ENCODE peak calls at places on chromosomes 3 and 15, in seven cellular contexts. One of them, this sample, is unnamed.

GRCh38 chr15:36579792-36580431 is 486 bp downstream of the CDIN1 start:
- DNase-seq in GDM1: no peak
- DNase-seq in AG09309: no peak
- DNase-seq in H54: no peak
- DNase-seq in mucosa of descending colon: peak
- DNase-seq in stimulated activated CD8-positive, alpha-beta memory T cell treated with anti-CD3 and anti-CD28 coated beads, Interleukin-7, amount 100 ng/mL, for 1 hour: no peak
- DNase-seq in cardiac fibroblast: no peak
- DNase-seq in this sample: no peak

GRCh38 chr3:46934508-46935167 is 41.9 kb downstream of the CCDC12 start:
- DNase-seq in H54: peak
- DNase-seq in mucosa of descending colon: no peak
- DNase-seq in stimulated activated CD8-positive, alpha-beta memory T cell treated with anti-CD3 and anti-CD28 coated beads, Interleukin-7, amount 100 ng/mL, for 1 hour: no peak
- DNase-seq in cardiac fibroblast: peak
- DNase-seq in GDM1: no peak
- DNase-seq in AG09309: no peak
- DNase-seq in this sample: no peak

GRCh38 chr15:59315914-59316428 is 56.7 kb downstream of the MYO1E start:
- DNase-seq in GDM1: no peak
- DNase-seq in H54: no peak
- DNase-seq in mucosa of descending colon: no peak
- DNase-seq in cardiac fibroblast: peak
- DNase-seq in AG09309: peak
- DNase-seq in stimulated activated CD8-positive, alpha-beta memory T cell treated with anti-CD3 and anti-CD28 coated beads, Interleukin-7, amount 100 ng/mL, for 1 hour: no peak
- DNase-seq in this sample: no peak

GRCh38 chr3:23944007-23944760 is 902 bp upstream of the NR1D2 start:
- DNase-seq in mucosa of descending colon: no peak
- DNase-seq in stimulated activated CD8-positive, alpha-beta memory T cell treated with anti-CD3 and anti-CD28 coated beads, Interleukin-7, amount 100 ng/mL, for 1 hour: no peak
- DNase-seq in AG09309: no peak
- DNase-seq in H54: no peak
- DNase-seq in cardiac fibroblast: no peak
- DNase-seq in GDM1: no peak
- DNase-seq in this sample: no peak

GRCh38 chr3:44825264-44825925 is 36.3 kb upstream of the TMEM42 start:
- DNase-seq in H54: no peak
- DNase-seq in AG09309: peak
- DNase-seq in mucosa of descending colon: no peak
- DNase-seq in cardiac fibroblast: peak
- DNase-seq in GDM1: no peak
- DNase-seq in stimulated activated CD8-positive, alpha-beta memory T cell treated with anti-CD3 and anti-CD28 coated beads, Interleukin-7, amount 100 ng/mL, for 1 hour: no peak
- DNase-seq in this sample: peak

GRCh38 chr3:182979719-182980191 is 583 bp downstream of the DCUN1D1 start:
- DNase-seq in AG09309: no peak
- DNase-seq in cardiac fibroblast: peak
- DNase-seq in GDM1: no peak
- DNase-seq in mucosa of descending colon: no peak
- DNase-seq in stimulated activated CD8-positive, alpha-beta memory T cell treated with anti-CD3 and anti-CD28 coated beads, Interleukin-7, amount 100 ng/mL, for 1 hour: no peak
- DNase-seq in H54: peak
- DNase-seq in this sample: peak

GRCh38 chr3:111989061-111989678 is 9.6 kb upstream of the TAGLN3 start:
- DNase-seq in GDM1: no peak
- DNase-seq in H54: no peak
- DNase-seq in mucosa of descending colon: no peak
- DNase-seq in stimulated activated CD8-positive, alpha-beta memory T cell treated with anti-CD3 and anti-CD28 coated beads, Interleukin-7, amount 100 ng/mL, for 1 hour: no peak
- DNase-seq in cardiac fibroblast: peak
- DNase-seq in AG09309: peak
- DNase-seq in this sample: peak

GRCh38 chr3:126104742-126105605 is 21.1 kb upstream of the SLC41A3 start:
- DNase-seq in GDM1: no peak
- DNase-seq in mucosa of descending colon: no peak
- DNase-seq in AG09309: no peak
- DNase-seq in cardiac fibroblast: no peak
- DNase-seq in stimulated activated CD8-positive, alpha-beta memory T cell treated with anti-CD3 and anti-CD28 coated beads, Interleukin-7, amount 100 ng/mL, for 1 hour: no peak
- DNase-seq in H54: no peak
- DNase-seq in this sample: no peak

GRCh38 chr15:40853241-40853890 is 9.5 kb downstream of the SPINT1 start:
- DNase-seq in AG09309: no peak
- DNase-seq in cardiac fibroblast: no peak
- DNase-seq in stimulated activated CD8-positive, alpha-beta memory T cell treated with anti-CD3 and anti-CD28 coated beads, Interleukin-7, amount 100 ng/mL, for 1 hour: no peak
- DNase-seq in GDM1: no peak
- DNase-seq in H54: no peak
- DNase-seq in mucosa of descending colon: peak
- DNase-seq in this sample: no peak

GRCh38 chr15:78047631-78048409 is 29.7 kb downstream of the TBC1D2B start:
- DNase-seq in stimulated activated CD8-positive, alpha-beta memory T cell treated with anti-CD3 and anti-CD28 coated beads, Interleukin-7, amount 100 ng/mL, for 1 hour: no peak
- DNase-seq in GDM1: peak
- DNase-seq in H54: no peak
- DNase-seq in AG09309: no peak
- DNase-seq in mucosa of descending colon: no peak
- DNase-seq in cardiac fibroblast: peak
- DNase-seq in this sample: no peak

GRCh38 chr15:42080585-42081462 is 13.5 kb downstream of the PLA2G4D start:
- DNase-seq in H54: no peak
- DNase-seq in GDM1: no peak
- DNase-seq in mucosa of descending colon: no peak
- DNase-seq in AG09309: no peak
- DNase-seq in cardiac fibroblast: peak
- DNase-seq in stimulated activated CD8-positive, alpha-beta memory T cell treated with anti-CD3 and anti-CD28 coated beads, Interleukin-7, amount 100 ng/mL, for 1 hour: no peak
- DNase-seq in this sample: no peak

GRCh38 chr3:43748179-43748578 is 57.4 kb downstream of the ABHD5 start:
- DNase-seq in mucosa of descending colon: no peak
- DNase-seq in stimulated activated CD8-positive, alpha-beta memory T cell treated with anti-CD3 and anti-CD28 coated beads, Interleukin-7, amount 100 ng/mL, for 1 hour: no peak
- DNase-seq in AG09309: no peak
- DNase-seq in cardiac fibroblast: peak
- DNase-seq in GDM1: no peak
- DNase-seq in H54: no peak
- DNase-seq in this sample: no peak

GRCh38 chr3:156772588-156773206 is 53.5 kb upstream of the LEKR1 start:
- DNase-seq in AG09309: no peak
- DNase-seq in cardiac fibroblast: peak
- DNase-seq in H54: no peak
- DNase-seq in stimulated activated CD8-positive, alpha-beta memory T cell treated with anti-CD3 and anti-CD28 coated beads, Interleukin-7, amount 100 ng/mL, for 1 hour: no peak
- DNase-seq in mucosa of descending colon: no peak
- DNase-seq in GDM1: no peak
- DNase-seq in this sample: peak

GRCh38 chr15:31381801-31382692 is 55.4 kb downstream of the KLF13 start:
- DNase-seq in cardiac fibroblast: no peak
- DNase-seq in H54: no peak
- DNase-seq in AG09309: no peak
- DNase-seq in stimulated activated CD8-positive, alpha-beta memory T cell treated with anti-CD3 and anti-CD28 coated beads, Interleukin-7, amount 100 ng/mL, for 1 hour: no peak
- DNase-seq in GDM1: no peak
- DNase-seq in mucosa of descending colon: no peak
- DNase-seq in this sample: no peak

GRCh38 chr3:41881233-41881821 is 80.6 kb downstream of the ULK4 start:
- DNase-seq in GDM1: no peak
- DNase-seq in cardiac fibroblast: peak
- DNase-seq in AG09309: no peak
- DNase-seq in mucosa of descending colon: no peak
- DNase-seq in stimulated activated CD8-positive, alpha-beta memory T cell treated with anti-CD3 and anti-CD28 coated beads, Interleukin-7, amount 100 ng/mL, for 1 hour: no peak
- DNase-seq in H54: no peak
- DNase-seq in this sample: peak

GRCh38 chr3:87269723-87270122 is 6.7 kb downstream of the POU1F1 start:
- DNase-seq in H54: no peak
- DNase-seq in stimulated activated CD8-positive, alpha-beta memory T cell treated with anti-CD3 and anti-CD28 coated beads, Interleukin-7, amount 100 ng/mL, for 1 hour: no peak
- DNase-seq in AG09309: no peak
- DNase-seq in GDM1: no peak
- DNase-seq in cardiac fibroblast: no peak
- DNase-seq in mucosa of descending colon: no peak
- DNase-seq in this sample: no peak

GRCh38 chr15:61660579-61660978 is 399.7 kb downstream of the VPS13C start:
- DNase-seq in GDM1: no peak
- DNase-seq in H54: no peak
- DNase-seq in cardiac fibroblast: peak
- DNase-seq in AG09309: peak
- DNase-seq in stimulated activated CD8-positive, alpha-beta memory T cell treated with anti-CD3 and anti-CD28 coated beads, Interleukin-7, amount 100 ng/mL, for 1 hour: no peak
- DNase-seq in mucosa of descending colon: no peak
- DNase-seq in this sample: no peak

GRCh38 chr3:49255686-49256085 is 21.3 kb downstream of the C3orf62 start:
- DNase-seq in H54: no peak
- DNase-seq in cardiac fibroblast: no peak
- DNase-seq in GDM1: no peak
- DNase-seq in mucosa of descending colon: no peak
- DNase-seq in AG09309: no peak
- DNase-seq in stimulated activated CD8-positive, alpha-beta memory T cell treated with anti-CD3 and anti-CD28 coated beads, Interleukin-7, amount 100 ng/mL, for 1 hour: no peak
- DNase-seq in this sample: no peak

GRCh38 chr3:121594850-121595249 is 1.7 kb downstream of the FBXO40 start:
- DNase-seq in H54: no peak
- DNase-seq in cardiac fibroblast: no peak
- DNase-seq in stimulated activated CD8-positive, alpha-beta memory T cell treated with anti-CD3 and anti-CD28 coated beads, Interleukin-7, amount 100 ng/mL, for 1 hour: no peak
- DNase-seq in AG09309: no peak
- DNase-seq in GDM1: no peak
- DNase-seq in mucosa of descending colon: no peak
- DNase-seq in this sample: no peak

GRCh38 chr15:39115379-39116057 is 465.4 kb upstream of the THBS1 start:
- DNase-seq in mucosa of descending colon: no peak
- DNase-seq in AG09309: no peak
- DNase-seq in cardiac fibroblast: no peak
- DNase-seq in H54: no peak
- DNase-seq in stimulated activated CD8-positive, alpha-beta memory T cell treated with anti-CD3 and anti-CD28 coated beads, Interleukin-7, amount 100 ng/mL, for 1 hour: no peak
- DNase-seq in GDM1: no peak
- DNase-seq in this sample: no peak

GRCh38 chr15:41940441-41940857 is 31.9 kb downstream of the EHD4 start:
- DNase-seq in stimulated activated CD8-positive, alpha-beta memory T cell treated with anti-CD3 and anti-CD28 coated beads, Interleukin-7, amount 100 ng/mL, for 1 hour: no peak
- DNase-seq in AG09309: no peak
- DNase-seq in H54: no peak
- DNase-seq in mucosa of descending colon: no peak
- DNase-seq in cardiac fibroblast: peak
- DNase-seq in GDM1: no peak
- DNase-seq in this sample: no peak

GRCh38 chr3:194181612-194182011 is 45.7 kb downstream of the HES1 start:
- DNase-seq in mucosa of descending colon: no peak
- DNase-seq in stimulated activated CD8-positive, alpha-beta memory T cell treated with anti-CD3 and anti-CD28 coated beads, Interleukin-7, amount 100 ng/mL, for 1 hour: no peak
- DNase-seq in AG09309: no peak
- DNase-seq in cardiac fibroblast: no peak
- DNase-seq in H54: no peak
- DNase-seq in GDM1: no peak
- DNase-seq in this sample: no peak

GRCh38 chr15:43514241-43515057 is 3.0 kb upstream of the MAP1A start:
- DNase-seq in AG09309: no peak
- DNase-seq in cardiac fibroblast: peak
- DNase-seq in mucosa of descending colon: no peak
- DNase-seq in GDM1: peak
- DNase-seq in H54: no peak
- DNase-seq in stimulated activated CD8-positive, alpha-beta memory T cell treated with anti-CD3 and anti-CD28 coated beads, Interleukin-7, amount 100 ng/mL, for 1 hour: no peak
- DNase-seq in this sample: peak

GRCh38 chr15:45573961-45574629 is 13.1 kb upstream of the BLOC1S6 start:
- DNase-seq in cardiac fibroblast: peak
- DNase-seq in GDM1: no peak
- DNase-seq in stimulated activated CD8-positive, alpha-beta memory T cell treated with anti-CD3 and anti-CD28 coated beads, Interleukin-7, amount 100 ng/mL, for 1 hour: no peak
- DNase-seq in mucosa of descending colon: no peak
- DNase-seq in AG09309: no peak
- DNase-seq in H54: no peak
- DNase-seq in this sample: peak

GRCh38 chr3:158794936-158795518 is 6.8 kb upstream of the MFSD1 start:
- DNase-seq in stimulated activated CD8-positive, alpha-beta memory T cell treated with anti-CD3 and anti-CD28 coated beads, Interleukin-7, amount 100 ng/mL, for 1 hour: no peak
- DNase-seq in GDM1: peak
- DNase-seq in H54: no peak
- DNase-seq in cardiac fibroblast: peak
- DNase-seq in AG09309: no peak
- DNase-seq in mucosa of descending colon: no peak
- DNase-seq in this sample: peak

GRCh38 chr3:13027154-13027553 is 46.1 kb downstream of the IQSEC1 start:
- DNase-seq in H54: no peak
- DNase-seq in GDM1: no peak
- DNase-seq in cardiac fibroblast: no peak
- DNase-seq in AG09309: no peak
- DNase-seq in stimulated activated CD8-positive, alpha-beta memory T cell treated with anti-CD3 and anti-CD28 coated beads, Interleukin-7, amount 100 ng/mL, for 1 hour: no peak
- DNase-seq in mucosa of descending colon: no peak
- DNase-seq in this sample: no peak

GRCh38 chr3:17946619-17947018 is 204.2 kb upstream of the TBC1D5 start:
- DNase-seq in H54: no peak
- DNase-seq in GDM1: peak
- DNase-seq in cardiac fibroblast: no peak
- DNase-seq in mucosa of descending colon: no peak
- DNase-seq in stimulated activated CD8-positive, alpha-beta memory T cell treated with anti-CD3 and anti-CD28 coated beads, Interleukin-7, amount 100 ng/mL, for 1 hour: no peak
- DNase-seq in AG09309: no peak
- DNase-seq in this sample: no peak

GRCh38 chr3:186930639-186931486 is 537 bp downstream of the ST6GAL1 start:
- DNase-seq in H54: peak
- DNase-seq in mucosa of descending colon: peak
- DNase-seq in cardiac fibroblast: peak
- DNase-seq in GDM1: peak
- DNase-seq in stimulated activated CD8-positive, alpha-beta memory T cell treated with anti-CD3 and anti-CD28 coated beads, Interleukin-7, amount 100 ng/mL, for 1 hour: peak
- DNase-seq in AG09309: no peak
- DNase-seq in this sample: peak

GRCh38 chr3:143234521-143234920 is 115.0 kb downstream of the CHST2 start:
- DNase-seq in AG09309: no peak
- DNase-seq in cardiac fibroblast: peak
- DNase-seq in GDM1: no peak
- DNase-seq in mucosa of descending colon: no peak
- DNase-seq in stimulated activated CD8-positive, alpha-beta memory T cell treated with anti-CD3 and anti-CD28 coated beads, Interleukin-7, amount 100 ng/mL, for 1 hour: no peak
- DNase-seq in H54: no peak
- DNase-seq in this sample: no peak

GRCh38 chr3:18355819-18356218 is 69.3 kb downstream of the SATB1 start:
- DNase-seq in H54: no peak
- DNase-seq in cardiac fibroblast: no peak
- DNase-seq in mucosa of descending colon: no peak
- DNase-seq in stimulated activated CD8-positive, alpha-beta memory T cell treated with anti-CD3 and anti-CD28 coated beads, Interleukin-7, amount 100 ng/mL, for 1 hour: no peak
- DNase-seq in GDM1: no peak
- DNase-seq in AG09309: no peak
- DNase-seq in this sample: no peak

GRCh38 chr15:69087581-69087980 is 72.9 kb upstream of the GLCE start:
- DNase-seq in GDM1: no peak
- DNase-seq in AG09309: no peak
- DNase-seq in mucosa of descending colon: no peak
- DNase-seq in stimulated activated CD8-positive, alpha-beta memory T cell treated with anti-CD3 and anti-CD28 coated beads, Interleukin-7, amount 100 ng/mL, for 1 hour: no peak
- DNase-seq in cardiac fibroblast: no peak
- DNase-seq in H54: no peak
- DNase-seq in this sample: no peak

GRCh38 chr3:177525987-177526712 is 328.9 kb upstream of the TBL1XR1 start:
- DNase-seq in GDM1: peak
- DNase-seq in H54: no peak
- DNase-seq in cardiac fibroblast: peak
- DNase-seq in stimulated activated CD8-positive, alpha-beta memory T cell treated with anti-CD3 and anti-CD28 coated beads, Interleukin-7, amount 100 ng/mL, for 1 hour: no peak
- DNase-seq in mucosa of descending colon: no peak
- DNase-seq in AG09309: peak
- DNase-seq in this sample: peak

GRCh38 chr3:87856126-87856525 is 202.7 kb downstream of the CGGBP1 start:
- DNase-seq in mucosa of descending colon: no peak
- DNase-seq in stimulated activated CD8-positive, alpha-beta memory T cell treated with anti-CD3 and anti-CD28 coated beads, Interleukin-7, amount 100 ng/mL, for 1 hour: no peak
- DNase-seq in AG09309: no peak
- DNase-seq in cardiac fibroblast: no peak
- DNase-seq in H54: no peak
- DNase-seq in GDM1: no peak
- DNase-seq in this sample: no peak

GRCh38 chr3:169813757-169814517 is 1.2 kb upstream of the LRRC34 start:
- DNase-seq in stimulated activated CD8-positive, alpha-beta memory T cell treated with anti-CD3 and anti-CD28 coated beads, Interleukin-7, amount 100 ng/mL, for 1 hour: peak
- DNase-seq in mucosa of descending colon: peak
- DNase-seq in H54: no peak
- DNase-seq in AG09309: no peak
- DNase-seq in cardiac fibroblast: peak
- DNase-seq in GDM1: peak
- DNase-seq in this sample: no peak

GRCh38 chr3:194133661-194134230 is 2.2 kb upstream of the HES1 start:
- DNase-seq in mucosa of descending colon: peak
- DNase-seq in stimulated activated CD8-positive, alpha-beta memory T cell treated with anti-CD3 and anti-CD28 coated beads, Interleukin-7, amount 100 ng/mL, for 1 hour: no peak
- DNase-seq in H54: peak
- DNase-seq in GDM1: no peak
- DNase-seq in AG09309: no peak
- DNase-seq in cardiac fibroblast: peak
- DNase-seq in this sample: peak

This sample was measured in Calu3.